ENCODE peak calls at places on chromosomes 16 and 17, in five cellular contexts. One of them, this sample, is unnamed.

GRCh38 chr16:66517586-66518263 is 32.2 kb downstream of the TK2 start:
- DNase-seq in A549: peak
- DNase-seq in ascending aorta: no peak
- DNase-seq in brain microvascular endothelial cell: no peak
- DNase-seq in GM12864: no peak
- DNase-seq in this sample: no peak

GRCh38 chr17:38330941-38331411 is 12.8 kb downstream of the GPR179 start:
- DNase-seq in GM12864: no peak
- DNase-seq in brain microvascular endothelial cell: no peak
- DNase-seq in ascending aorta: no peak
- DNase-seq in A549: no peak
- DNase-seq in this sample: no peak

GRCh38 chr17:1043601-1044251 is 46.8 kb downstream of the TIMM22 start:
- DNase-seq in brain microvascular endothelial cell: peak
- DNase-seq in GM12864: no peak
- DNase-seq in ascending aorta: peak
- DNase-seq in A549: no peak
- DNase-seq in this sample: no peak

GRCh38 chr16:50634947-50635346 is 46.2 kb downstream of the SNX20 start:
- DNase-seq in brain microvascular endothelial cell: no peak
- DNase-seq in GM12864: no peak
- DNase-seq in A549: no peak
- DNase-seq in ascending aorta: no peak
- DNase-seq in this sample: no peak

GRCh38 chr16:89349947-89350633 is 132.6 kb downstream of the ZNF778 start:
- DNase-seq in GM12864: no peak
- DNase-seq in brain microvascular endothelial cell: no peak
- DNase-seq in A549: no peak
- DNase-seq in ascending aorta: no peak
- DNase-seq in this sample: no peak

GRCh38 chr16:24273511-24273910 is 17.4 kb downstream of the CACNG3 start:
- DNase-seq in GM12864: no peak
- DNase-seq in brain microvascular endothelial cell: no peak
- DNase-seq in ascending aorta: no peak
- DNase-seq in A549: peak
- DNase-seq in this sample: no peak

GRCh38 chr16:23969468-23970297 is 133.9 kb downstream of the PRKCB start:
- DNase-seq in A549: no peak
- DNase-seq in brain microvascular endothelial cell: no peak
- DNase-seq in GM12864: no peak
- DNase-seq in ascending aorta: no peak
- DNase-seq in this sample: no peak

GRCh38 chr16:51184702-51185433 is 33.8 kb upstream of the SALL1 start:
- DNase-seq in brain microvascular endothelial cell: no peak
- DNase-seq in GM12864: no peak
- DNase-seq in A549: no peak
- DNase-seq in ascending aorta: no peak
- DNase-seq in this sample: no peak

GRCh38 chr17:75341784-75342183 is 52.6 kb upstream of the SLC25A19 start:
- DNase-seq in GM12864: no peak
- DNase-seq in A549: no peak
- DNase-seq in brain microvascular endothelial cell: no peak
- DNase-seq in ascending aorta: no peak
- DNase-seq in this sample: no peak

GRCh38 chr17:9646556-9646905 is 1.2 kb downstream of the USP43 start:
- DNase-seq in brain microvascular endothelial cell: no peak
- DNase-seq in GM12864: no peak
- DNase-seq in A549: no peak
- DNase-seq in ascending aorta: no peak
- DNase-seq in this sample: no peak

GRCh38 chr17:22470411-22471175 is 778.3 kb downstream of the KCNJ18 start:
- DNase-seq in brain microvascular endothelial cell: no peak
- DNase-seq in GM12864: no peak
- DNase-seq in ascending aorta: no peak
- DNase-seq in A549: no peak
- DNase-seq in this sample: no peak

GRCh38 chr16:3771513-3771912 is 54.2 kb upstream of the TRAP1 start:
- DNase-seq in ascending aorta: no peak
- DNase-seq in A549: peak
- DNase-seq in GM12864: no peak
- DNase-seq in brain microvascular endothelial cell: no peak
- DNase-seq in this sample: no peak

GRCh38 chr17:21374455-21375161 is 1.5 kb upstream of the KCNJ12 start:
- DNase-seq in brain microvascular endothelial cell: no peak
- DNase-seq in GM12864: no peak
- DNase-seq in A549: peak
- DNase-seq in ascending aorta: no peak
- DNase-seq in this sample: no peak

GRCh38 chr17:61426482-61427304 is 25.5 kb upstream of the TBX4 start:
- DNase-seq in A549: peak
- DNase-seq in GM12864: no peak
- DNase-seq in brain microvascular endothelial cell: no peak
- DNase-seq in ascending aorta: no peak
- DNase-seq in this sample: no peak

GRCh38 chr16:24113115-24113745 is 142.9 kb upstream of the CACNG3 start:
- DNase-seq in ascending aorta: no peak
- DNase-seq in GM12864: no peak
- DNase-seq in A549: no peak
- DNase-seq in brain microvascular endothelial cell: no peak
- DNase-seq in this sample: no peak

GRCh38 chr16:54501797-54502196 is 215.2 kb upstream of the IRX3 start:
- DNase-seq in GM12864: no peak
- DNase-seq in brain microvascular endothelial cell: no peak
- DNase-seq in A549: no peak
- DNase-seq in ascending aorta: no peak
- DNase-seq in this sample: no peak
- TF ChIP-seq CTCF in GM12864: no peak
- TF ChIP-seq CTCF in brain microvascular endothelial cell: no peak
- TF ChIP-seq CTCF in A549: no peak
- TF ChIP-seq CTCF in ascending aorta: no peak
- TF ChIP-seq CTCF in this sample: no peak

GRCh38 chr17:64779344-64780095 is 117.4 kb upstream of the SMURF2 start:
- DNase-seq in ascending aorta: peak
- DNase-seq in A549: no peak
- DNase-seq in GM12864: no peak
- DNase-seq in brain microvascular endothelial cell: no peak
- DNase-seq in this sample: no peak

GRCh38 chr17:64775701-64776570 is 113.8 kb upstream of the SMURF2 start:
- DNase-seq in ascending aorta: peak
- DNase-seq in GM12864: no peak
- DNase-seq in brain microvascular endothelial cell: no peak
- DNase-seq in A549: no peak
- DNase-seq in this sample: no peak

GRCh38 chr17:64778367-64779290 is 116.5 kb upstream of the SMURF2 start:
- DNase-seq in ascending aorta: peak
- DNase-seq in A549: no peak
- DNase-seq in GM12864: no peak
- DNase-seq in brain microvascular endothelial cell: no peak
- DNase-seq in this sample: no peak

GRCh38 chr17:64778102-64778366 is 115.9 kb upstream of the SMURF2 start:
- DNase-seq in ascending aorta: no peak
- DNase-seq in brain microvascular endothelial cell: no peak
- DNase-seq in A549: no peak
- DNase-seq in GM12864: no peak
- DNase-seq in this sample: no peak

DNA sequence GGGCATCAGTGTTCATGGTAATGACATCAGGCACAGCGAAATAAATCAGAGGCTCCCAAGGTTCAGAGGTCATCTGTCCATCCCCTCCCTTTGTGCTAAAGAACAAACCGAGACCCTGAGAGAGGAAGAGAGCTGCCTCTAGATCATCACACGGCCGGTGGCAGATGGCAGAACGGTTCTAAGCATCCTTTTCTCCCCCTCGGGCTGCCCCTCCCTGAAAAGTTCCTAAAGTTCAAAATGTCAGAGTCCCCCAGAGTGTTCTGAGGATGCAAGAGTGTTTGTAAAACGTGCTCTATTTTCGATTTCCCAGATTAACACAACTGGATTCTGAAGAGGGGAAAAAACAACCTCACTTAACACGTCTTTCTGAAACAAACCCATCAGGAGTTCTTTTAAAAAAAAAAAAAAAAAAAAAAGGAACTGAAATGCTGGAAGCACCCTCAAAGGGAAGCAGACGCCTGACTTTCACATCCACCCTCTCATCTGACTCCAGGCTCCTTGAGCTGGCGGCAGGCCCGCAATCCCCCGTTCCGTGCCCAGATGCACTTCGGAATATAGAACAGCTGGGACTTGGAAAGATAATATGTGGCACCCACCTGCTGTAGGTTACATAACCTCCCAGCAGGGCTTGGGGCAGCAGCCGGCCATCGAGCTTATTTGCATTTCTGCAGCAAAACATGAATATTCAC is 115.5 kb upstream of the SMURF2 start:
- DNase-seq in ascending aorta: peak
- DNase-seq in GM12864: no peak
- DNase-seq in A549: no peak
- DNase-seq in brain microvascular endothelial cell: no peak
- DNase-seq in this sample: no peak
- H3K4me3 ChIP-seq in ascending aorta: peak
- H3K4me3 ChIP-seq in GM12864: peak
- H3K4me3 ChIP-seq in A549: no peak
- H3K4me3 ChIP-seq in brain microvascular endothelial cell: no peak
- H3K4me3 ChIP-seq in this sample: no peak

GRCh38 chr17:79838541-79839274 is 532 bp downstream of the CBX4 start:
- DNase-seq in ascending aorta: no peak
- DNase-seq in brain microvascular endothelial cell: peak
- DNase-seq in A549: peak
- DNase-seq in GM12864: no peak
- DNase-seq in this sample: no peak

GRCh38 chr17:79835470-79835899 is 3.8 kb downstream of the CBX4 start:
- DNase-seq in A549: no peak
- DNase-seq in brain microvascular endothelial cell: no peak
- DNase-seq in GM12864: no peak
- DNase-seq in ascending aorta: no peak
- DNase-seq in this sample: no peak

GRCh38 chr17:79835953-79836951 is 3.0 kb downstream of the CBX4 start:
- DNase-seq in A549: peak
- DNase-seq in brain microvascular endothelial cell: no peak
- DNase-seq in GM12864: no peak
- DNase-seq in ascending aorta: no peak
- DNase-seq in this sample: no peak

GRCh38 chr17:79837888-79838540 is 1.2 kb downstream of the CBX4 start:
- DNase-seq in ascending aorta: no peak
- DNase-seq in GM12864: no peak
- DNase-seq in A549: no peak
- DNase-seq in brain microvascular endothelial cell: no peak
- DNase-seq in this sample: no peak

DNA sequence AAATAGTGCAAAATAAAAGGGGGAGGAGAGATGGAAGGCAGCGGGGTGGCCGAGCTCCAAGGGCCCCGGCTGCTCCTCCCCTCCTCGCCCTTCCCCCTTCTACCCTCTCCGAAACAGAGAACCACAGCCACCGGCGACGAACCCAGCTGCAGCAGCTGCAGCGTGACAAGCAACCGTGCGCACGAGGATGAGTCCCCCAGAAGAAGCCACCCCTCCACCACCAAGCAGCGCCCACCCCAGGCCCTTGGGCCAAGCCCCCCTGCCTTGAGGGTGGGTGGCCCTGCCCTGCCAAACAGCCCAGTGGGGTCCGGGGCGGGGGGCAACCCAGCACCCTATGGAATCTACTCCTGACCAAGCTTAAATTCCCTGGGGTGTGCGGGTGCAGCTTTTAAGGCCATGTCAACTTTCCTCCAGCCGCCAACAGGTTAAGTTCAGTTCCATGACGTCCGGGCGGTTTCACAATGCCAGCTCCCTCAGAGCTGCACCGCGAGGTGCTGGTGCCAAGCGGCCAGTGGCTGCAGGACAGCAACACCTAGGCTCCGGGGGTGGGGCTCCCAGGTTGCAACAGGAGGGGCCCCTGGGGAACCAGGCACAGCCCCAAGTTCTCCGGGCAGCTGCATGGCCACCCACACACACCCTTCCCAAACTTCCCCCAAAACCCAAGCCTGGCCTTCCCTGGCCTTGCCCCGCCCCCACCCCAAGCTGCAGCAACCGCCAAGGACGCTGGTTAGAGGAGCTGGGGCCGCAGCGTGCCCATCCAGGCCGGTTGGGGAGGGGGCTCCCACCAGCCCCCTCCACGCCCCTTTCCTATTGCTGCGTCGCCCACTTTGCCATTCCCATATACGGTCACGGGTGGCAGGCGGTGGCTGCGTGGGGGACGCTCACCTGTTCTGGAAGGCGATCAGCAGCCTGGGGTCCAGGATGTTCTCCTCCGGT is 2.0 kb downstream of the CBX4 start:
- DNase-seq in brain microvascular endothelial cell: peak
- DNase-seq in A549: peak
- DNase-seq in GM12864: peak
- DNase-seq in ascending aorta: no peak
- DNase-seq in this sample: no peak
- TF ChIP-seq CTCF in brain microvascular endothelial cell: peak
- TF ChIP-seq CTCF in A549: no peak
- TF ChIP-seq CTCF in GM12864: no peak
- TF ChIP-seq CTCF in ascending aorta: no peak
- TF ChIP-seq CTCF in this sample: no peak

GRCh38 chr16:30395992-30396560 is 856 bp downstream of the ZNF48 start:
- DNase-seq in ascending aorta: no peak
- DNase-seq in brain microvascular endothelial cell: no peak
- DNase-seq in GM12864: no peak
- DNase-seq in A549: no peak
- DNase-seq in this sample: no peak
- H3K4me3 ChIP-seq in ascending aorta: peak
- H3K4me3 ChIP-seq in brain microvascular endothelial cell: peak
- H3K4me3 ChIP-seq in GM12864: peak
- H3K4me3 ChIP-seq in A549: peak
- H3K4me3 ChIP-seq in this sample: peak

DNA sequence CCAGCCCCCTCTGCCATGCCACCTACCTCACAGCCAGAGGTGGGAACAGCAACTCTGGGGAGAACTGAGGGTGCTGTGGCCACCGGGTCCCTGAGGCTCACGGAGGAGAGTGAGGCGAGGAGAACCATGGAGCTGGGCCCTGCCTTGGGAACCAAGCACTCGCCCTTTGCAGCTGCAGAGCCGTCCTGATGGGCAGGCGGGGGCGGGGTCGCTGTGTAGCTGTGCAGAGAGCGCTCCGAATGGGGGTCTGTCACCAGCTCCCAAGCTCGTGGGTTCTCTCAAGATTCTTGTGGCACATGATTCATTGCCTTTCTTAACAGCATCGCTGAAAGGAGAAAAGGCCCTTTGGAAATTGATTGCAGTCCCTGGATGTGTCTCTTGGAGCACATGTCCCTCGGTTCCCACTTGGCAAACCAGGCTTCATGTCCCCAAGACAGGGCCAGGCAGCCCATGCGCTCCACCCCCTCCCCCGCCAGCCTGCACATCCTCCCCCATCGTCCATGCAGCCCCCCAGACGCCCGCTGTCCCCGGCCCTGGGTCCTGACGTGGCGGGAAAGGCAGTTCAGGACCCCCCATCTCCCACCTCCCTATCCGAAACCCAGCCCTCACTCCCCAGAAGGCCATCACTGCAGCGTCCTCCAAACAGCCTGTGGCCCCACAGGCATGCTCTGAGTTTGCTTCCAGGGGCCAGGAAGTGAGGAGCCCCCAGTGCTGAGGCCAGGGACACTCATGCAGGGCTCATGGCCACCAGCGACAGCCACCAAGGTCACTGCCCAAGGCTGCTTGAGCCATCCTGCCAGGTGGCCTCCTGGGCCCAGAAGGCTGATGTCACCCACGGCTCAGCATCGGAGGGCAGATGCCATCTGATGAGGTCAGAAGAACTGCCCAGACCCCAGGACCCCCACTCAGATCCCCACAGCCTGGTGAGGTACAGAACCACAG is 20.6 kb upstream of the CHMP6 start:
- DNase-seq in GM12864: no peak
- DNase-seq in A549: no peak
- DNase-seq in brain microvascular endothelial cell: no peak
- DNase-seq in ascending aorta: no peak
- DNase-seq in this sample: no peak
- TF ChIP-seq CTCF in GM12864: no peak
- TF ChIP-seq CTCF in A549: no peak
- TF ChIP-seq CTCF in brain microvascular endothelial cell: no peak
- TF ChIP-seq CTCF in ascending aorta: no peak
- TF ChIP-seq CTCF in this sample: peak

This sample was measured in HFF-Myc.